ENCODE peak calls at places on chromosome 10, in ten cellular contexts. O is heart left ventricle, X is lower lobe of right lung, A is astrocyte, Y is tibial artery, Q is psoas muscle, G is A549, V is Peyer's patch, D is astrocyte of the spinal cord, F is AG10803. T is an unnamed sample.

GRCh38 chr10:604716-605631 is 84.5 kb downstream of the DIP2C start:
- DNase-seq in O (no peak), X (no peak), A (no peak), Y (no peak), Q (no peak), G (no peak), V (no peak), D (no peak), F (no peak), T (no peak)

GRCh38 chr10:97550336-97551149 is 22.0 kb upstream of the ANKRD2 start:
- DNase-seq in O (no peak), X (no peak), A (no peak), Y (no peak), Q (no peak), G (no peak), V (no peak), D (no peak), F (no peak), T (no peak)

GRCh38 chr10:98589691-98590090 is 143.0 kb upstream of the HPS1 start:
- DNase-seq in O (no peak), X (no peak), A (no peak), Y (no peak), Q (no peak), G (no peak), V (no peak), D (no peak), F (no peak), T (peak; percentile 10)

GRCh38 chr10:6185039-6185716 is 17.6 kb upstream of the PFKFB3 start:
- DNase-seq in O (no peak), X (no peak), A (no peak), Y (no peak), Q (peak; percentile 33), G (no peak), V (no peak), D (no peak), F (no peak), T (no peak)

GRCh38 chr10:124592101-124592500 is 130.5 kb downstream of the LHPP start:
- DNase-seq in O (peak; percentile 45), X (no peak), A (no peak), Y (no peak), Q (peak; percentile 20), G (no peak), V (no peak), D (no peak), F (no peak), T (no peak)

GRCh38 chr10:102645388-102645740 is 1.1 kb downstream of the TRIM8 start:
- DNase-seq in O (peak; percentile 84), X (peak; percentile 89), A (peak; percentile 58), Y (peak; percentile 88), Q (peak; percentile 88), G (peak; percentile 55), V (peak; percentile 78), D (no peak), F (no peak), T (peak; percentile 72)

GRCh38 chr10:86348321-86349210 is 18.0 kb downstream of the GRID1 start:
- DNase-seq in O (peak; percentile 62), X (peak; percentile 43), A (no peak), Y (no peak), Q (no peak), G (no peak), V (no peak), D (no peak), F (no peak), T (no peak)

GRCh38 chr10:21285742-21286311 is 239.7 kb downstream of the SKIDA1 start:
- DNase-seq in O (no peak), X (no peak), A (peak; percentile 49), Y (no peak), Q (no peak), G (no peak), V (no peak), D (no peak), F (peak; percentile 51), T (peak; percentile 26)

GRCh38 chr10:86410542-86411124 is 44.0 kb upstream of the GRID1 start:
- DNase-seq in O (no peak), X (no peak), A (peak; percentile 79), Y (no peak), Q (no peak), G (no peak), V (no peak), D (peak; percentile 72), F (peak; percentile 63), T (peak; percentile 82)

GRCh38 chr10:61942997-61943457 is 41.5 kb downstream of the ARID5B start:
- DNase-seq in O (no peak), X (no peak), A (peak; percentile 75), Y (no peak), Q (no peak), G (no peak), V (no peak), D (peak; percentile 55), F (peak; percentile 73), T (peak; percentile 59)

GRCh38 chr10:30758341-30758740 is 128.8 kb upstream of the LYZL2 start:
- DNase-seq in O (no peak), X (no peak), A (peak; percentile 73), Y (no peak), Q (no peak), G (no peak), V (no peak), D (no peak), F (peak; percentile 40), T (peak; percentile 27)

DNA sequence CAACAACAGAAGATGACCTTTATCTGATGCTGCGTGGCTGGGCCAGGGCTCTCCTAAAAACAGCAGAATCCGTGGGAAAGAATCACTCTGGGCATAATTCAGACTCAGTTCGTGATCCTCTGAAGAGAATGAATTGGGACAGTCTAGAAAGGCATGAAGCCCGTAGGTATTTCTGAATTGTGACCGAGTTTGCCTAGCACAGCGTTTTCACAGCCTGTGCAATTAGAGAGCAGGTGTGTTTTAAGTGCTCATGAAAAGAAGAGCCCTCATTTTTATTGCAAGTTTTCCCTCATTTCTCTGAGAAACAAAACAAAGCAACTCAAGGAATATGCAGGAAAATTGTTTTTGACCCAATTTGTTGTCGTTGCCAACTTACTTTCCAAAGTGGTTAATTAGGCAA is 366.2 kb downstream of the WDR11 start:
- DNase-seq in O (no peak), X (no peak), A (no peak), Y (no peak), Q (no peak), G (no peak), V (no peak), D (no peak), F (no peak), T (no peak)
- TF ChIP-seq CTCF in O (no peak), X (no peak), A (no peak), Y (no peak), Q (no peak), G (no peak), V (no peak), D (no peak), F (no peak), T (no peak)

DNA sequence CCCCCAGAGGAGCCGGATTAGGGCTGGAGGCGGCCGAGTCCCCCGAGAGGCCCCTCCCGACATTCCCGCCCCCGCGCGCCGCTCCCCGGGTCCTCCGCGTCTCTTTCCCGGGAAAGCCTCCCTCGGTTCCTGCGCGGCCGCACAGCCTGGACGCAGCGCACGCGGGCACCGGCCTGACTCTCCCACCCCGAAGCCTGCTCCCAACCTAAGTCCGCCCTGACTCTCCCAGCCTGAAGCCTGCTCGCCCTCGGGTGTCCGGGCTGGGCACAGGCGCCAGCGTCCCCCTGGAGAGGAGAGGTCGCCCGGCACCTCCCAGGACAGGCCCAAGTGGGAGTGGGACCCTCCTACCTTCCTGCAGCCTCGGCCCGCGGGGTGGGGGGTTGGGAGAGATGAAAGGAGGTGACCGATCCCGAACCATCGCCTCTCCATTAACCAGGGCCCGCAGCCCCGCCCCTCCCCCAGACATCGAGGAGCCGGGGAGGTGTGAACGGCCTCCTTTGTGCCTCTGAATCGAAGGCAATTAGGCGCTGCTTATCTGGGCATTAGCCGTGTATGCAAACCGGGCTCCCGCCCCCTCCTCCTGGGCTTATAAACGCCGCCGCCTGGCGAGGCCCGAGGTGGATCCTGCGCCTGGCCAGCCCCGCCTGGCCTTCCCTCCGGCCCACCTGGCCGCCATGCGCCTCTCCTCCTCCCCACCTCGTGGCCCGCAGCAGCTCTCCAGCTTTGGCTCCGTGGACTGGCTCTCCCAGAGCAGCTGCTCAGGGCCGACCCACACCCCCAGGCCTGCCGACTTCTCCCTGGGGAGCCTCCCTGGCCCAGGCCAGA is at the start of gene VENTX:
- DNase-seq in O (no peak), X (no peak), A (no peak), Y (no peak), Q (no peak), G (no peak), V (no peak), D (no peak), F (no peak), T (no peak)
- H3K4me3 ChIP-seq in O (peak within 1 kb of the TSS; percentile 28), X (peak within 1 kb of the TSS; percentile 45), A (no peak within 1 kb of the TSS), Y (peak within 1 kb of the TSS; percentile 16), Q (peak within 1 kb of the TSS; percentile 47), G (peak within 1 kb of the TSS; percentile 28), V (peak within 1 kb of the TSS; percentile 43), D (no peak within 1 kb of the TSS), F (no peak within 1 kb of the TSS), T (no peak within 1 kb of the TSS)

GRCh38 chr10:11147723-11148122 is 130.1 kb downstream of the CELF2 start:
- DNase-seq in O (no peak), X (peak; percentile 56), A (no peak), Y (no peak), Q (no peak), G (no peak), V (peak; percentile 61), D (no peak), F (no peak), T (no peak)
- TF ChIP-seq CTCF in O (no peak), X (peak; percentile 11), A (no peak), Y (no peak), Q (peak; percentile 14), G (no peak), V (peak; percentile 8), D (no peak), F (no peak), T (no peak)

GRCh38 chr10:101567165-101568006 is 20.7 kb downstream of the POLL start:
- DNase-seq in O (peak; percentile 33), X (no peak), A (no peak), Y (peak; percentile 57), Q (peak; percentile 41), G (no peak), V (no peak), D (no peak), F (no peak), T (no peak)
- H3K4me3 ChIP-seq in O (no peak overlapping the region), X (no peak overlapping the region), A (no peak overlapping the region), Y (no peak overlapping the region), Q (no peak overlapping the region), G (no peak overlapping the region), V (no peak overlapping the region), D (no peak overlapping the region), F (no peak overlapping the region), T (no peak overlapping the region)

DNA sequence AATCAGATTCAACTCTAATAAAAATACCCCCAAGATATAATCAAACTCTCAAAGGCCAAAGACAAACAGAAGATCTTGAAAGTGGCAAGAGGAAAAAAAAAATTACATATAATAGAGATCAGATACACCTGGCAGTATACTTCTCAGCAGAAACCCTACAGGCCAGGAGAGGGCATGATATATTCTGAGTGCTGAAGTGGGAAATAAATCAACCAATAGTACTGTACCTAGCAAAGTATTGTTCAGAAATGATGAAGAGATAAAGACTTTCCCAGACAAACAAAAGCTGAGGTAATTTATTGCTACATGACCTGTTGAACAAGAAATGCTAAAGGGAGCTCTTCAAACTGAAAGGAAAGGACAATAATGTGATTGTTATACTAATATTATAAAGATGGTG is 291.9 kb downstream of the SH2D4B start:
- DNase-seq in O (no peak), X (no peak), A (no peak), Y (no peak), Q (no peak), G (no peak), V (no peak), D (no peak), F (no peak), T (no peak)
- TF ChIP-seq CTCF in O (no peak), X (no peak), A (no peak), Y (no peak), Q (no peak), G (no peak), V (no peak), D (no peak), F (no peak), T (no peak)